ENCODE peak calls at places on chromosomes 16 and 17, in eight cellular contexts. Q is stimulated activated CD8-positive, alpha-beta memory T cell treated with anti-CD3 and anti-CD28 coated beads, Interleukin-2, amount 100 ng/mL, for 1 hour; R is CD4-positive, alpha-beta memory T cell; K is mesothelial cell of epicardium; U is IMR-90; B is lung microvascular endothelial cell; X is neural progenitor cell; Z is colonic mucosa. P is an unnamed sample.

GRCh38 chr16:2749936-2750335 is 2.5 kb upstream of the SRRM2 start:
- DNase-seq in Q (no peak), R (no peak), K (no peak), U (no peak), B (no peak), X (no peak), Z (no peak), P (no peak)

GRCh38 chr17:81734405-81735055 is 22.4 kb downstream of the SLC25A10 start:
- DNase-seq in Q (no peak), R (no peak), K (no peak), U (no peak), B (no peak), X (no peak), Z (peak; percentile 91), P (no peak)

GRCh38 chr17:81401727-81402529 is 6.7 kb downstream of the BAHCC1 start:
- DNase-seq in Q (no peak), R (no peak), K (no peak), U (no peak), B (peak; percentile 44), X (peak; percentile 69), Z (peak; percentile 62), P (peak; percentile 53)

GRCh38 chr17:68437979-68438877 is 19.1 kb downstream of the WIPI1 start:
- DNase-seq in Q (no peak), R (peak; percentile 55), K (no peak), U (peak; percentile 47), B (peak; percentile 72), X (no peak), Z (peak; percentile 68), P (no peak)

GRCh38 chr16:12054396-12054795 is 77.9 kb downstream of the SNX29 start:
- DNase-seq in Q (no peak), R (no peak), K (no peak), U (no peak), B (no peak), X (no peak), Z (no peak), P (no peak)

GRCh38 chr17:48241131-48241591 is 133.6 kb downstream of the SNX11 start:
- DNase-seq in Q (no peak), R (no peak), K (no peak), U (peak; percentile 42), B (peak; percentile 80), X (no peak), Z (no peak), P (no peak)

GRCh38 chr16:67029249-67030096 is 524 bp downstream of the CBFB start:
- DNase-seq in Q (peak; percentile 20), R (peak; percentile 64), K (peak; percentile 68), U (peak; percentile 52), B (peak; percentile 77), X (peak; percentile 68), Z (peak; percentile 71), P (peak; percentile 51)

GRCh38 chr16:73002836-73003235 is 45.1 kb downstream of the ZFHX3 start:
- DNase-seq in Q (no peak), R (no peak), K (no peak), U (peak; percentile 74), B (no peak), X (no peak), Z (no peak), P (no peak)

GRCh38 chr16:381788-382717 is at the start of gene PGAP6:
- DNase-seq in Q (peak; percentile 32), R (peak; percentile 51), K (no peak), U (peak; percentile 33), B (peak; percentile 54), X (peak; percentile 84), Z (peak; percentile 63), P (peak; percentile 68)

GRCh38 chr16:86725401-86725800 is 147.1 kb downstream of the FOXL1 start:
- DNase-seq in Q (no peak), R (no peak), K (no peak), U (peak; percentile 49), B (no peak), X (no peak), Z (no peak), P (no peak)

GRCh38 chr17:77531002-77531401 is 390.2 kb downstream of the SEC14L1 start:
- DNase-seq in Q (no peak), R (no peak), K (no peak), U (no peak), B (no peak), X (no peak), Z (no peak), P (no peak)

GRCh38 chr16:64172191-64172590 is 949.7 kb downstream of the CDH11 start:
- DNase-seq in Q (no peak), R (no peak), K (no peak), U (no peak), B (no peak), X (no peak), Z (no peak), P (no peak)